ENCODE peak calls at places on chromosomes 11 and 22, in ten cellular contexts. D, L, U, A, H, Z, N, B, O and R are unnamed samples.

GRCh38 chr22:37197451-37198289 is 9.6 kb upstream of the C1QTNF6 start:
- DNase-seq in D (no peak), H (no peak), O (peak; percentile 80), N (peak; percentile 80), A (peak; percentile 79), Z (peak; percentile 89), L (peak; percentile 76), U (peak; percentile 96), B (no peak), R (no peak)

GRCh38 chr22:17748555-17749353 is 25.5 kb downstream of the BID start:
- DNase-seq in U (no peak), A (peak; percentile 45), O (no peak), L (no peak), D (no peak), B (no peak), N (no peak), H (no peak), Z (no peak), R (no peak)

GRCh38 chr11:26227311-26227710 is 104.6 kb upstream of the ANO3 start:
- DNase-seq in O (no peak), Z (peak; percentile 79), H (no peak), A (peak; percentile 36), L (no peak), D (peak; percentile 63), U (peak; percentile 43), N (no peak), B (no peak), R (no peak)

GRCh38 chr11:119206512-119207299 is 567 bp downstream of the CBL start:
- DNase-seq in H (peak; percentile 18), Z (peak; percentile 24), B (peak; percentile 25), U (no peak), A (peak; percentile 72), N (peak; percentile 56), O (peak; percentile 37), L (no peak), D (peak; percentile 5), R (peak; percentile 82)

GRCh38 chr22:32584650-32585049 is 110.0 kb downstream of the FBXO7 start:
- DNase-seq in L (no peak), U (no peak), D (no peak), A (no peak), O (no peak), B (no peak), H (no peak), N (no peak), Z (peak; percentile 72), R (no peak)

GRCh38 chr22:48192920-48193319 is 1430.5 kb downstream of the TBC1D22A start:
- DNase-seq in B (no peak), U (no peak), D (no peak), Z (no peak), L (no peak), A (no peak), H (no peak), O (no peak), N (no peak), R (peak; percentile 12)

GRCh38 chr11:122791411-122791810 is 46.9 kb upstream of the CRTAM start:
- DNase-seq in O (no peak), A (no peak), L (no peak), H (no peak), D (no peak), B (no peak), Z (no peak), N (no peak), U (no peak), R (peak; percentile 17)

GRCh38 chr11:110147965-110148709 is 54.9 kb downstream of the ZC3H12C start:
- DNase-seq in D (peak; percentile 87), U (peak; percentile 51), L (no peak), O (no peak), H (no peak), B (no peak), N (no peak), Z (peak; percentile 93), A (no peak), R (no peak)

GRCh38 chr11:119990306-119991021 is 147.4 kb downstream of the TRIM29 start:
- DNase-seq in Z (peak; percentile 3), L (no peak), H (no peak), A (no peak), U (no peak), D (no peak), O (peak; percentile 32), B (no peak), N (no peak), R (no peak)

GRCh38 chr11:43947003-43947500 is 4.6 kb downstream of the C11orf96 start:
- DNase-seq in H (no peak), U (peak; percentile 55), L (no peak), Z (peak; percentile 24), N (no peak), O (no peak), A (no peak), D (no peak), B (no peak), R (peak; percentile 89)

GRCh38 chr22:29457730-29458129 is 19.3 kb downstream of the RFPL1 start:
- DNase-seq in A (peak; percentile 45), H (no peak), O (peak; percentile 43), L (no peak), N (peak; percentile 37), U (peak; percentile 60), Z (peak; percentile 42), D (peak; percentile 47), B (no peak), R (no peak)

DNA sequence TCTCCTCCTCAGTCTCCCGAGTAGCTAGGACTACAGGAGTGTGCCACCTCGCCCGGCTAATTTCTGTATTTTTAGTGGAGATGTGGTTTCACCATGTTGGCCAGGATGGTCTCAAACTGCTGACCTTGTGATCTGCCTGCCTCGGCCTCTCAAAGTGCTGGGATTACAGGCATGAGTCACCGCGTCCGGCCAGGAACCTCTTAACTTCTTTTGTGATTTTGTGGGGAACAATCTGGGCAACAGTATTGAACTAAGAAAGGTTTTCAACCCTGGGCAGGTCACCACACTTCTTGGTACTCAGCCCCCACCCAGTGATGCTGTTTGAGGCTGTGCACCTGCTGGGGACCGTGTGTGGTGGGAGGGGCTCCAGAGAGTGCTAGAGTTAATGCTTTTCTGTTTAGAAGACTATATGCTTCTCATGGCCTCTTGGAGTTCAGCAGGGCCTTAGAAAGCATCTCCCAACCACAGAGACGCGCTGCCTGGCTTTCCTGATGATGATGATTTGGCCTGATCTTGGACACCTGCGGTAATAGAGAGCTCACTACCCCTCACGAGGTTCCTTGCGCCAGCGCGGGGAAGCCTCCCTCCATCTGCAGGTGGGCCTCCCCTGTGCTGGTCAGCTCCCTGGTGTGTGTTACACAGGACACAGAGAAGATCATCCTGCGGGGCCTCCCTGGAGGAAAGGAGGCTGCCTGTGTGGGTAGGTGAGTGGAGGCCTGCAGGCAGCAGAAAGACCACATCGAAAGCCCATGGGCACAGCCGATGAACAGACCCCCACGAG is 1.2 kb downstream of the DENND6B start:
- DNase-seq in L (no peak), D (no peak), U (no peak), Z (no peak), O (no peak), B (no peak), A (no peak), H (no peak), N (no peak), R (no peak)
- H3K4me3 ChIP-seq in L (no peak overlapping the region), D (peak overlapping the region; percentile 59), U (peak overlapping the region; percentile 92), Z (peak overlapping the region; percentile 56), O (no peak overlapping the region), B (no peak overlapping the region), A (no peak overlapping the region), H (no peak overlapping the region), N (no peak overlapping the region), R (peak overlapping the region; percentile 96)

DNA sequence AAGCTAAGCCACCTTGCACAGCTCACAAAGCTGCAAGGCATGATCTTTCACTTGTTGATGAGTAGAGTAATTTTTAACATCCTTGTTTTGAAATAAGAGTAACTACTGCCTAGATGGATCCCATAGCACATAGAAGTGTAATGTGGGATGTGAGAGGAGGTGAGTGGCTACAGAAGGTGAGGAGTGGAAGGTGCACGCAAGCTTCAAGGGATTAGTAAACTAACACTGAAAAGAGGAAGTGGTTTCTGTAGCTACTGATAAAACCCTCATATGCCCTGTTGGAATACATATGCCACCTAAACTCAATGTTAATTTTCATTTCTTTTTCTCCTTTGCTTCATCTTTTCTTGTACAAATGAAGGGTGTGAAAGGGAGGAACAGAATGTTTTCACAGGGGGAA is 22.0 kb upstream of the CTSC start:
- DNase-seq in B (no peak), L (no peak), Z (no peak), H (no peak), U (no peak), A (no peak), O (no peak), D (no peak), N (no peak), R (no peak)
- H3K27ac ChIP-seq in B (no peak overlapping the region), L (no peak overlapping the region), Z (no peak overlapping the region), H (no peak overlapping the region), U (no peak overlapping the region), A (no peak overlapping the region), O (no peak overlapping the region), D (no peak overlapping the region), N (no peak overlapping the region), R (no peak overlapping the region)

GRCh38 chr22:19167106-19167869 is 11.2 kb downstream of the SLC25A1 start:
- DNase-seq in D (no peak), N (no peak), U (no peak), L (no peak), O (no peak), H (no peak), B (no peak), Z (no peak), A (no peak), R (peak; percentile 69)

GRCh38 chr22:19169002-19169946 is 9.3 kb downstream of the SLC25A1 start:
- DNase-seq in L (no peak), H (no peak), U (no peak), O (no peak), Z (no peak), N (no peak), D (no peak), A (peak; percentile 38), B (no peak), R (peak; percentile 70)

GRCh38 chr22:19166421-19166820 is 12.1 kb downstream of the SLC25A1 start:
- DNase-seq in B (no peak), H (no peak), O (no peak), Z (no peak), A (no peak), N (no peak), L (no peak), D (no peak), U (no peak), R (no peak)

GRCh38 chr22:19168088-19168890 is 10.2 kb downstream of the SLC25A1 start:
- DNase-seq in O (no peak), H (no peak), D (no peak), A (peak; percentile 39), Z (no peak), U (no peak), N (no peak), B (no peak), L (no peak), R (peak; percentile 67)

DNA sequence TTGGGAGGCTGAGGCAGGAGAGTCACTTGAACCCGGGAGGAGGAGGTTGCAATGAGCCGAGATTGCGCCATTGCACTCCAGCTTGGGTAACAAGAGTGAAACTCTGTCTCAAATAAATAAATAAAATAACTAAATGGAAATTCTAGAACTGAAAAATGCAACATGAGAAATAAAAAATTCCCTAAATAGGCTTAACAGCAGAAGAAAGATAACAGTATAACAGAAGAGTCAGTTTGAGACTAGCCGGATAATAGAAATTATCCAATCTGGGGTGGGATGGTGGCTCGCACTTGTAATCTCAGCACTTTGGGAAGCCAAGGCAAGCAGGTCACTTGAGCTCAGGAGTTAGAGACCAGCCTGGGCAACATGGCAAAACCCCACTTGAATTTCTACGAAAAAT is 14.1 kb downstream of the SLC25A1 start:
- DNase-seq in D (no peak), U (no peak), A (no peak), B (no peak), N (no peak), H (no peak), O (no peak), Z (no peak), L (no peak), R (no peak)
- H3K4me3 ChIP-seq in D (no peak overlapping the region), U (no peak overlapping the region), A (no peak overlapping the region), B (no peak overlapping the region), N (no peak overlapping the region), H (no peak overlapping the region), O (no peak overlapping the region), Z (no peak overlapping the region), L (no peak overlapping the region), R (no peak overlapping the region)

GRCh38 chr11:14342906-14343305 is 16.1 kb downstream of the RRAS2 start:
- DNase-seq in U (no peak), L (no peak), N (no peak), B (no peak), O (no peak), A (no peak), D (no peak), Z (peak; percentile 57), H (no peak), R (no peak)
- H3K27ac ChIP-seq in U (no peak overlapping the region), L (no peak overlapping the region), N (no peak overlapping the region), B (no peak overlapping the region), O (no peak overlapping the region), A (no peak overlapping the region), D (no peak overlapping the region), Z (no peak overlapping the region), H (no peak overlapping the region), R (no peak overlapping the region)